ENCODE peak calls at places on chromosome 21, in seven cellular contexts. One of them, this sample, is unnamed. For H3K4me1, the result is how much of the 10 kb centered on the place peaks cover.

GRCh38 chr21:17590443-17590842 is 22.3 kb downstream of the BTG3 start:
- DNase-seq in heart left ventricle: no peak
- DNase-seq in left ventricle myocardium inferior: no peak
- DNase-seq in CD8-positive, alpha-beta memory T cell: no peak
- DNase-seq in mesenchymal stem cell: no peak
- DNase-seq in stomach: no peak
- DNase-seq in adipocyte: peak
- DNase-seq in this sample: no peak

GRCh38 chr21:15823486-15824150 is 93.8 kb downstream of the USP25 start:
- DNase-seq in heart left ventricle: no peak
- DNase-seq in left ventricle myocardium inferior: no peak
- DNase-seq in CD8-positive, alpha-beta memory T cell: no peak
- DNase-seq in mesenchymal stem cell: no peak
- DNase-seq in stomach: no peak
- DNase-seq in adipocyte: no peak
- DNase-seq in this sample: no peak

GRCh38 chr21:29334717-29335428 is 36.2 kb downstream of the BACH1 start:
- DNase-seq in heart left ventricle: no peak
- DNase-seq in left ventricle myocardium inferior: no peak
- DNase-seq in CD8-positive, alpha-beta memory T cell: no peak
- DNase-seq in mesenchymal stem cell: peak
- DNase-seq in stomach: no peak
- DNase-seq in adipocyte: no peak
- DNase-seq in this sample: no peak

GRCh38 chr21:33101300-33102005 is 31.5 kb downstream of the OLIG1 start:
- DNase-seq in heart left ventricle: no peak
- DNase-seq in left ventricle myocardium inferior: no peak
- DNase-seq in CD8-positive, alpha-beta memory T cell: no peak
- DNase-seq in mesenchymal stem cell: no peak
- DNase-seq in stomach: no peak
- DNase-seq in adipocyte: no peak
- DNase-seq in this sample: no peak

GRCh38 chr21:46634966-46635323 is 529 bp upstream of the PRMT2 start:
- DNase-seq in heart left ventricle: no peak
- DNase-seq in left ventricle myocardium inferior: no peak
- DNase-seq in CD8-positive, alpha-beta memory T cell: no peak
- DNase-seq in mesenchymal stem cell: peak
- DNase-seq in stomach: peak
- DNase-seq in adipocyte: peak
- DNase-seq in this sample: peak

GRCh38 chr21:30315701-30316100 is 4.4 kb downstream of the KRTAP26-1 start:
- DNase-seq in heart left ventricle: no peak
- DNase-seq in left ventricle myocardium inferior: no peak
- DNase-seq in CD8-positive, alpha-beta memory T cell: no peak
- DNase-seq in mesenchymal stem cell: no peak
- DNase-seq in stomach: no peak
- DNase-seq in adipocyte: no peak
- DNase-seq in this sample: no peak

GRCh38 chr21:15063821-15064575 is 802 bp downstream of the NRIP1 start:
- DNase-seq in heart left ventricle: peak
- DNase-seq in left ventricle myocardium inferior: peak
- DNase-seq in CD8-positive, alpha-beta memory T cell: peak
- DNase-seq in mesenchymal stem cell: peak
- DNase-seq in stomach: peak
- DNase-seq in adipocyte: peak
- DNase-seq in this sample: peak

GRCh38 chr21:19508844-19509243 is 1105.3 kb upstream of the TMPRSS15 start:
- DNase-seq in heart left ventricle: no peak
- DNase-seq in left ventricle myocardium inferior: no peak
- DNase-seq in CD8-positive, alpha-beta memory T cell: no peak
- DNase-seq in mesenchymal stem cell: no peak
- DNase-seq in stomach: no peak
- DNase-seq in adipocyte: no peak
- DNase-seq in this sample: no peak

GRCh38 chr21:15688809-15689208 is 41.0 kb upstream of the USP25 start:
- DNase-seq in heart left ventricle: no peak
- DNase-seq in left ventricle myocardium inferior: no peak
- DNase-seq in CD8-positive, alpha-beta memory T cell: no peak
- DNase-seq in mesenchymal stem cell: no peak
- DNase-seq in stomach: no peak
- DNase-seq in adipocyte: peak
- DNase-seq in this sample: no peak

GRCh38 chr21:46376856-46377453 is 53.0 kb downstream of the PCNT start:
- DNase-seq in heart left ventricle: no peak
- DNase-seq in left ventricle myocardium inferior: no peak
- DNase-seq in CD8-positive, alpha-beta memory T cell: no peak
- DNase-seq in mesenchymal stem cell: no peak
- DNase-seq in stomach: no peak
- DNase-seq in adipocyte: no peak
- DNase-seq in this sample: no peak

GRCh38 chr21:28776251-28776650 is 216.4 kb downstream of the LTN1 start:
- DNase-seq in heart left ventricle: no peak
- DNase-seq in left ventricle myocardium inferior: no peak
- DNase-seq in CD8-positive, alpha-beta memory T cell: no peak
- DNase-seq in mesenchymal stem cell: peak
- DNase-seq in stomach: no peak
- DNase-seq in adipocyte: no peak
- DNase-seq in this sample: no peak

GRCh38 chr21:27803571-27803970 is 836.7 kb upstream of the ADAMTS5 start:
- DNase-seq in heart left ventricle: no peak
- DNase-seq in left ventricle myocardium inferior: no peak
- DNase-seq in CD8-positive, alpha-beta memory T cell: no peak
- DNase-seq in mesenchymal stem cell: no peak
- DNase-seq in stomach: no peak
- DNase-seq in adipocyte: no peak
- DNase-seq in this sample: no peak

GRCh38 chr21:17780539-17780938 is 38.6 kb downstream of the C21orf91 start:
- DNase-seq in heart left ventricle: no peak
- DNase-seq in left ventricle myocardium inferior: no peak
- DNase-seq in CD8-positive, alpha-beta memory T cell: peak
- DNase-seq in mesenchymal stem cell: no peak
- DNase-seq in stomach: no peak
- DNase-seq in adipocyte: no peak
- DNase-seq in this sample: no peak

GRCh38 chr21:32886339-32886738 is 114.8 kb upstream of the PAXBP1 start:
- DNase-seq in heart left ventricle: no peak
- DNase-seq in left ventricle myocardium inferior: no peak
- DNase-seq in CD8-positive, alpha-beta memory T cell: peak
- DNase-seq in mesenchymal stem cell: no peak
- DNase-seq in stomach: no peak
- DNase-seq in adipocyte: no peak
- DNase-seq in this sample: no peak

GRCh38 chr21:33948096-33948950 is 32.7 kb upstream of the ATP5PO start:
- DNase-seq in heart left ventricle: peak
- DNase-seq in left ventricle myocardium inferior: peak
- DNase-seq in CD8-positive, alpha-beta memory T cell: peak
- DNase-seq in mesenchymal stem cell: peak
- DNase-seq in stomach: peak
- DNase-seq in adipocyte: no peak
- DNase-seq in this sample: no peak

GRCh38 chr21:29343517-29343916 is 44.8 kb downstream of the BACH1 start:
- DNase-seq in heart left ventricle: no peak
- DNase-seq in left ventricle myocardium inferior: no peak
- DNase-seq in CD8-positive, alpha-beta memory T cell: no peak
- DNase-seq in mesenchymal stem cell: peak
- DNase-seq in stomach: no peak
- DNase-seq in adipocyte: peak
- DNase-seq in this sample: no peak

GRCh38 chr21:28256420-28256831 is 736.3 kb downstream of the LTN1 start:
- DNase-seq in heart left ventricle: no peak
- DNase-seq in left ventricle myocardium inferior: no peak
- DNase-seq in CD8-positive, alpha-beta memory T cell: no peak
- DNase-seq in mesenchymal stem cell: peak
- DNase-seq in stomach: no peak
- DNase-seq in adipocyte: no peak
- DNase-seq in this sample: no peak

GRCh38 chr21:31078216-31078615 is 39.9 kb upstream of the KRTAP19-8 start:
- DNase-seq in heart left ventricle: no peak
- DNase-seq in left ventricle myocardium inferior: no peak
- DNase-seq in CD8-positive, alpha-beta memory T cell: no peak
- DNase-seq in mesenchymal stem cell: no peak
- DNase-seq in stomach: no peak
- DNase-seq in adipocyte: no peak
- DNase-seq in this sample: no peak

GRCh38 chr21:33059319-33059894 is 10.5 kb upstream of the OLIG1 start:
- DNase-seq in heart left ventricle: no peak
- DNase-seq in left ventricle myocardium inferior: no peak
- DNase-seq in CD8-positive, alpha-beta memory T cell: no peak
- DNase-seq in mesenchymal stem cell: no peak
- DNase-seq in stomach: no peak
- DNase-seq in adipocyte: no peak
- DNase-seq in this sample: no peak

GRCh38 chr21:36125513-36126121 is 9.3 kb upstream of the CBR3 start:
- DNase-seq in heart left ventricle: no peak
- DNase-seq in left ventricle myocardium inferior: peak
- DNase-seq in CD8-positive, alpha-beta memory T cell: peak
- DNase-seq in mesenchymal stem cell: peak
- DNase-seq in stomach: peak
- DNase-seq in adipocyte: peak
- DNase-seq in this sample: peak

GRCh38 chr21:18477059-18477458 is 73.5 kb upstream of the TMPRSS15 start:
- DNase-seq in heart left ventricle: no peak
- DNase-seq in left ventricle myocardium inferior: no peak
- DNase-seq in CD8-positive, alpha-beta memory T cell: no peak
- DNase-seq in mesenchymal stem cell: no peak
- DNase-seq in stomach: no peak
- DNase-seq in adipocyte: no peak
- DNase-seq in this sample: no peak

GRCh38 chr21:42424848-42425602 is 21.3 kb downstream of the UBASH3A start:
- DNase-seq in heart left ventricle: no peak
- DNase-seq in left ventricle myocardium inferior: no peak
- DNase-seq in CD8-positive, alpha-beta memory T cell: peak
- DNase-seq in mesenchymal stem cell: no peak
- DNase-seq in stomach: no peak
- DNase-seq in adipocyte: no peak
- DNase-seq in this sample: no peak

GRCh38 chr21:42425603-42425985 is 21.9 kb downstream of the UBASH3A start:
- DNase-seq in heart left ventricle: no peak
- DNase-seq in left ventricle myocardium inferior: no peak
- DNase-seq in CD8-positive, alpha-beta memory T cell: no peak
- DNase-seq in mesenchymal stem cell: no peak
- DNase-seq in stomach: no peak
- DNase-seq in adipocyte: no peak
- DNase-seq in this sample: no peak

GRCh38 chr21:42426876-42427480 is 23.3 kb downstream of the UBASH3A start:
- DNase-seq in heart left ventricle: no peak
- DNase-seq in left ventricle myocardium inferior: no peak
- DNase-seq in CD8-positive, alpha-beta memory T cell: no peak
- DNase-seq in mesenchymal stem cell: no peak
- DNase-seq in stomach: no peak
- DNase-seq in adipocyte: no peak
- DNase-seq in this sample: no peak

GRCh38 chr21:42427809-42428419 is 24.2 kb downstream of the UBASH3A start:
- DNase-seq in heart left ventricle: no peak
- DNase-seq in left ventricle myocardium inferior: no peak
- DNase-seq in CD8-positive, alpha-beta memory T cell: no peak
- DNase-seq in mesenchymal stem cell: no peak
- DNase-seq in stomach: no peak
- DNase-seq in adipocyte: no peak
- DNase-seq in this sample: no peak

GRCh38 chr21:42426424-42426823 is 22.7 kb downstream of the UBASH3A start:
- DNase-seq in heart left ventricle: no peak
- DNase-seq in left ventricle myocardium inferior: no peak
- DNase-seq in CD8-positive, alpha-beta memory T cell: no peak
- DNase-seq in mesenchymal stem cell: no peak
- DNase-seq in stomach: no peak
- DNase-seq in adipocyte: no peak
- DNase-seq in this sample: no peak
- H3K4me1 ChIP-seq in heart left ventricle: under half
- H3K4me1 ChIP-seq in left ventricle myocardium inferior: under half
- H3K4me1 ChIP-seq in CD8-positive, alpha-beta memory T cell: half or more
- H3K4me1 ChIP-seq in mesenchymal stem cell: under half
- H3K4me1 ChIP-seq in stomach: under half
- H3K4me1 ChIP-seq in adipocyte: under half
- H3K4me1 ChIP-seq in this sample: under half

DNA sequence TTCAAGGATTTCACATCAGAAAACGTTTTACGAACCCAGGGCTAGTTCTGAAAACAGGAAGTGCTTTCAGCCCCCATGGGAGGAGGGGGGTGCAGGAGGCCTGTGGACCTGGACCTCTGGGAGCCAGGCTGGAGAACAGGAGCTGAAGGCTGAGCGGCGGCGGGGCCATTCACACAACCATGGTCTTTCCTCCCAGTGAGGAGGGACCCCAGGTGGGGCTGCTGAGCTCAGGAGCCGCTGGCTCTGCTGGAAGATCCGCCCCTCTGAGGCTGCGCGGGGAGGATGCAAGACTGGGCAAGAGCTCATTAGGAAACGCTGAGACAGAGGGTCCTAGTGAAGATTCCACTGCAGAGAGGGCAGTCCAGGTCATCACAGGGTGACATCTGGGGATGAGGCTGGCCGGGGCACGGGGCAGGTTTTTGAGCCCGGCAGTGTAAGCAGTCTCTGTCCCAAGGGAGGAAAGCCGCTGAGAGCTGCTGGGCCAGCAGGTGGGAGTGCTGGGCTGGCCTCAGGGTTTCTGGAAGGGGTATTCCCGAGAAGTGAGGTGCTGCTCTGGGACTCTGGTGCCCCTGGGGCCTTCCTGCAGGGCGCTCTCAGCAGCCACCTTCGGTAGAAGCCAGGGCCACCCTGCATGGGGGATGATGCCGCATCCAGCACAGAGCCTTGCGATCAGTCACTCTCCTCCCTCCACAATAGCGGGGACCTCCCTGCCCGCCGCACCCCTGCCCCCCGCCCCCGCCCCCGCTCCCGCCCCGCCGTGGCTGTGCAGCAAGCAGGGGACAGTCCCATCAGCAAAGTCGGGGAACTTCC is 7.5 kb downstream of the MX2 start:
- DNase-seq in heart left ventricle: peak
- DNase-seq in left ventricle myocardium inferior: peak
- DNase-seq in CD8-positive, alpha-beta memory T cell: peak
- DNase-seq in mesenchymal stem cell: peak
- DNase-seq in stomach: no peak
- DNase-seq in adipocyte: peak
- DNase-seq in this sample: peak
- H3K4me1 ChIP-seq in heart left ventricle: under half
- H3K4me1 ChIP-seq in left ventricle myocardium inferior: under half
- H3K4me1 ChIP-seq in CD8-positive, alpha-beta memory T cell: half or more
- H3K4me1 ChIP-seq in mesenchymal stem cell: under half
- H3K4me1 ChIP-seq in stomach: under half
- H3K4me1 ChIP-seq in adipocyte: under half
- H3K4me1 ChIP-seq in this sample: under half

GRCh38 chr21:45111703-45112102 is 37.3 kb downstream of the ADARB1 start:
- DNase-seq in heart left ventricle: no peak
- DNase-seq in left ventricle myocardium inferior: no peak
- DNase-seq in CD8-positive, alpha-beta memory T cell: no peak
- DNase-seq in mesenchymal stem cell: no peak
- DNase-seq in stomach: no peak
- DNase-seq in adipocyte: no peak
- DNase-seq in this sample: no peak
- H3K4me1 ChIP-seq in heart left ventricle: half or more
- H3K4me1 ChIP-seq in left ventricle myocardium inferior: half or more
- H3K4me1 ChIP-seq in CD8-positive, alpha-beta memory T cell: under half
- H3K4me1 ChIP-seq in mesenchymal stem cell: under half
- H3K4me1 ChIP-seq in stomach: half or more
- H3K4me1 ChIP-seq in adipocyte: under half
- H3K4me1 ChIP-seq in this sample: under half

DNA sequence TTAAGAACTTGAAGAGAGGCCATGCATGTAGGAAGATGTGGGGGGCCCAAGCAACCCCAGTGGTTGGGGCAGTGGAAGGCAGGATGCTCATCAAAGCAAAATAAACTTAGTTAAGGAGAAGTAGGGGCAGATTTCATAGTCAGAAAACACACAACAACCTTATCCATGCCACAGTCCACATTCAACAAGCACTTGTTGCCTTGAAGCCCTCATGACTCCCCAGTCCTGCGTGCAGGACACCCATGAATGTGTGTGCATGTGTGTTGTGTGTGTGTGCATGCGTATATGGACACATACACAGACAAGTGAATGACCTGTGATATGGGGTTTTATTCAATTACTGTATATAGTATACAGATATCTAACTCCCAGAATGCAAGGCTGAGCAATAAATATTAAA is 186.9 kb downstream of the PSMG1 start:
- DNase-seq in heart left ventricle: no peak
- DNase-seq in left ventricle myocardium inferior: no peak
- DNase-seq in CD8-positive, alpha-beta memory T cell: no peak
- DNase-seq in mesenchymal stem cell: no peak
- DNase-seq in stomach: no peak
- DNase-seq in adipocyte: no peak
- DNase-seq in this sample: no peak
- H3K4me1 ChIP-seq in heart left ventricle: half or more
- H3K4me1 ChIP-seq in left ventricle myocardium inferior: half or more
- H3K4me1 ChIP-seq in CD8-positive, alpha-beta memory T cell: under half
- H3K4me1 ChIP-seq in mesenchymal stem cell: under half
- H3K4me1 ChIP-seq in stomach: under half
- H3K4me1 ChIP-seq in adipocyte: under half
- H3K4me1 ChIP-seq in this sample: under half